ENCODE peak calls at places on chromosomes 12 and 14, in eight cellular contexts. One of them, this sample, is unnamed.

GRCh38 chr14:93175492-93175891 is 9.2 kb downstream of the MOAP1 start:
- DNase-seq in prostate gland: no peak
- DNase-seq in gastrocnemius medialis: no peak
- DNase-seq in stomach: peak
- DNase-seq in body of pancreas: no peak
- DNase-seq in uterus: no peak
- DNase-seq in spleen: no peak
- DNase-seq in ovary: no peak
- DNase-seq in this sample: no peak

GRCh38 chr14:76793956-76794355 is 18.7 kb downstream of the ANGEL1 start:
- DNase-seq in ovary: no peak
- DNase-seq in stomach: no peak
- DNase-seq in prostate gland: no peak
- DNase-seq in uterus: no peak
- DNase-seq in gastrocnemius medialis: no peak
- DNase-seq in spleen: no peak
- DNase-seq in body of pancreas: no peak
- DNase-seq in this sample: no peak

GRCh38 chr12:105444809-105445102 is 114.3 kb downstream of the C12orf75 start:
- DNase-seq in gastrocnemius medialis: no peak
- DNase-seq in prostate gland: no peak
- DNase-seq in uterus: no peak
- DNase-seq in ovary: no peak
- DNase-seq in body of pancreas: no peak
- DNase-seq in spleen: no peak
- DNase-seq in stomach: no peak
- DNase-seq in this sample: no peak

GRCh38 chr12:22048351-22049041 is 2.5 kb downstream of the CMAS start:
- DNase-seq in gastrocnemius medialis: no peak
- DNase-seq in body of pancreas: no peak
- DNase-seq in stomach: no peak
- DNase-seq in uterus: no peak
- DNase-seq in prostate gland: no peak
- DNase-seq in spleen: no peak
- DNase-seq in ovary: no peak
- DNase-seq in this sample: no peak

GRCh38 chr12:99157946-99158345 is 489.6 kb upstream of the GARIN6 start:
- DNase-seq in body of pancreas: no peak
- DNase-seq in uterus: no peak
- DNase-seq in spleen: no peak
- DNase-seq in prostate gland: no peak
- DNase-seq in stomach: no peak
- DNase-seq in ovary: no peak
- DNase-seq in gastrocnemius medialis: no peak
- DNase-seq in this sample: no peak

GRCh38 chr14:61326847-61327246 is 5.5 kb downstream of the PRKCH start:
- DNase-seq in stomach: peak
- DNase-seq in uterus: peak
- DNase-seq in prostate gland: peak
- DNase-seq in ovary: peak
- DNase-seq in spleen: peak
- DNase-seq in gastrocnemius medialis: peak
- DNase-seq in body of pancreas: peak
- DNase-seq in this sample: peak

GRCh38 chr12:3242199-3242863 is 165.2 kb downstream of the TSPAN9 start:
- DNase-seq in ovary: no peak
- DNase-seq in prostate gland: no peak
- DNase-seq in body of pancreas: peak
- DNase-seq in uterus: no peak
- DNase-seq in gastrocnemius medialis: peak
- DNase-seq in spleen: no peak
- DNase-seq in stomach: no peak
- DNase-seq in this sample: no peak

GRCh38 chr12:42172811-42173210 is 28.1 kb upstream of the GXYLT1 start:
- DNase-seq in spleen: no peak
- DNase-seq in body of pancreas: no peak
- DNase-seq in gastrocnemius medialis: no peak
- DNase-seq in prostate gland: no peak
- DNase-seq in stomach: no peak
- DNase-seq in ovary: no peak
- DNase-seq in uterus: no peak
- DNase-seq in this sample: no peak

GRCh38 chr14:23579311-23579630 is 681 bp upstream of the JPH4 start:
- DNase-seq in body of pancreas: no peak
- DNase-seq in stomach: peak
- DNase-seq in spleen: no peak
- DNase-seq in uterus: no peak
- DNase-seq in ovary: no peak
- DNase-seq in prostate gland: no peak
- DNase-seq in gastrocnemius medialis: no peak
- DNase-seq in this sample: peak

GRCh38 chr14:105945891-105946290 is 419.5 kb downstream of the TMEM121 start:
- DNase-seq in prostate gland: no peak
- DNase-seq in uterus: no peak
- DNase-seq in gastrocnemius medialis: no peak
- DNase-seq in ovary: no peak
- DNase-seq in stomach: no peak
- DNase-seq in spleen: no peak
- DNase-seq in body of pancreas: peak
- DNase-seq in this sample: no peak

DNA sequence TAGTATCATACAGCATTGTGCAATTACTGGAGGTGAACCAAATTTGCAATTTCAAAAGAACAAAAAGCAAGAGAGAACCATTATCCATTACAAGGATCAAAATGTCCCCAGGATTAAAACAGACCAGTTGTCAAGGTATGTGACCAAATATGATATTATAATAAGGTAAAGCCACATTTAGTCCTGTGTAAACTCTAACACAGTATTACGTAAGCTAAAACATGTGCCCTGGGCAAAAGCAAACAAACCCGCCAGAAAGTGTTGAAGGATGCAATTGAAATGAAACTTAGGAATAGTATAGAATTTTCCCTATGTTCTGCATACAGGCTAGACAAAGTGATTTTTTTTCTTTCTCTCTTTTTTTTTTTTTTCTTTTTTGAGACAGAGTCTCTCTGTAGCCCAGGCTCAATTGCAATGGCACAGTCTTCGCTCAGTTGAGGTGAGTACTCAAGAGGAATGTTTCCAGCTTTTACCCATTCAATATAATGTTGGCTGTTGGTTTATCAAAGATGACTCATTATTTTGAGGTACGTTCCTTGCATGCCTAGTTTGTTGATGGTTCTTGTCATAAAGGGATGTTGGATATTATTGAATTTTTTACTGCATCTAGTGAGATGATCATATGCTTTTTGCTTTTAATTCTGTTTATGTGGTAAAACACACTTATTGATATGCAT is 137.1 kb upstream of the FOXG1 start:
- DNase-seq in gastrocnemius medialis: no peak
- DNase-seq in spleen: no peak
- DNase-seq in body of pancreas: no peak
- DNase-seq in prostate gland: no peak
- DNase-seq in ovary: no peak
- DNase-seq in uterus: no peak
- DNase-seq in stomach: no peak
- DNase-seq in this sample: no peak
- TF ChIP-seq POLR2A in gastrocnemius medialis: no peak
- TF ChIP-seq POLR2A in spleen: no peak
- TF ChIP-seq POLR2A in body of pancreas: no peak
- TF ChIP-seq POLR2A in prostate gland: no peak
- TF ChIP-seq POLR2A in ovary: no peak
- TF ChIP-seq POLR2A in uterus: no peak
- TF ChIP-seq POLR2A in stomach: no peak
- TF ChIP-seq POLR2A in this sample: no peak

GRCh38 chr12:12008931-12009611 is 61.7 kb upstream of the BCL2L14 start:
- DNase-seq in stomach: no peak
- DNase-seq in spleen: no peak
- DNase-seq in gastrocnemius medialis: no peak
- DNase-seq in body of pancreas: no peak
- DNase-seq in prostate gland: no peak
- DNase-seq in uterus: no peak
- DNase-seq in ovary: no peak
- DNase-seq in this sample: no peak

GRCh38 chr12:12011880-12012260 is 58.9 kb upstream of the BCL2L14 start:
- DNase-seq in prostate gland: no peak
- DNase-seq in ovary: no peak
- DNase-seq in uterus: no peak
- DNase-seq in stomach: no peak
- DNase-seq in gastrocnemius medialis: no peak
- DNase-seq in body of pancreas: no peak
- DNase-seq in spleen: no peak
- DNase-seq in this sample: no peak

GRCh38 chr12:12008232-12008850 is 62.4 kb upstream of the BCL2L14 start:
- DNase-seq in spleen: no peak
- DNase-seq in prostate gland: no peak
- DNase-seq in gastrocnemius medialis: no peak
- DNase-seq in uterus: no peak
- DNase-seq in ovary: no peak
- DNase-seq in body of pancreas: no peak
- DNase-seq in stomach: no peak
- DNase-seq in this sample: no peak

GRCh38 chr12:12007713-12008231 is 63.0 kb upstream of the BCL2L14 start:
- DNase-seq in gastrocnemius medialis: no peak
- DNase-seq in prostate gland: no peak
- DNase-seq in uterus: no peak
- DNase-seq in body of pancreas: no peak
- DNase-seq in ovary: no peak
- DNase-seq in spleen: no peak
- DNase-seq in stomach: no peak
- DNase-seq in this sample: no peak

DNA sequence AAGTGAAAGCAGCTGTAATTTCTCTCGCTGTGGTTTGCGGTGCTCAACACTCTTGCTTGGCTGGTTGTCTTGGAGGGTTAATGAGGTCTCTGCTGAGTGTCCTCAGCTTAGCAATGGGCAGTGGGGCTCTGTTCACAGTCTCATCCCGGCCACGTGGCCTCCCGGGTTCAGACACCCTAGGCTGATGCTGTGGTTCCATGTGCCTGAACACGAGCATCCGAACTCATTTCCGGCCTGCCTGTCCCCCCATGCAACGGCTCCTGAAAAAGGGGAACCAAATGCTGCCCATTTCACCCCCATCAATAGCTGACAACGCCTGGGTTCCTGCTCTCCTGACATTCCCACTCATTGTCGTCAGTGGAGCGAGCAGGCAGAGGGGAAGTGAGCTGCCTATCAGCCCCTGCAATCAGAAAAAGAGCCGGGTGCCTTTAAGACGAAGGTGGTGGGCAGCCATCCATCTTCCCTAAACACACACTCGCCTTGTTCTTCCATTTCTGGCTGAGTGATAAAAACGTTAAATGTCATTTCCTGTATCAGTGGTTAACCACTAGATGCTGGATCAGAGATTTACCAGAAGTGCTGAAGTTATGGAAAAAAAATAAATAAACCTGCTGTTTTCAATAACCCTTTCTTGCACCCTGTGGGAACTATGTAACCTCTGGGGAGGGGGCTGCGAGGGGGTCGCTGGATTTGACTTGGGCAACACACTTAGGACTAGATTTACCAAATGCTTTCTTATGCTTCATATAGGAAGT is 60.3 kb upstream of the BCL2L14 start:
- DNase-seq in gastrocnemius medialis: peak
- DNase-seq in prostate gland: peak
- DNase-seq in uterus: no peak
- DNase-seq in stomach: no peak
- DNase-seq in spleen: peak
- DNase-seq in body of pancreas: peak
- DNase-seq in ovary: no peak
- DNase-seq in this sample: peak
- H3K4me3 ChIP-seq in gastrocnemius medialis: no peak
- H3K4me3 ChIP-seq in prostate gland: no peak
- H3K4me3 ChIP-seq in uterus: no peak
- H3K4me3 ChIP-seq in stomach: peak
- H3K4me3 ChIP-seq in spleen: peak
- H3K4me3 ChIP-seq in body of pancreas: no peak
- H3K4me3 ChIP-seq in ovary: no peak
- H3K4me3 ChIP-seq in this sample: peak

GRCh38 chr12:52081263-52081733 is 1.8 kb downstream of the SMIM41 start:
- DNase-seq in uterus: no peak
- DNase-seq in gastrocnemius medialis: no peak
- DNase-seq in stomach: no peak
- DNase-seq in ovary: peak
- DNase-seq in spleen: peak
- DNase-seq in body of pancreas: no peak
- DNase-seq in prostate gland: no peak
- DNase-seq in this sample: peak
- H3K27ac ChIP-seq in uterus: peak
- H3K27ac ChIP-seq in gastrocnemius medialis: peak
- H3K27ac ChIP-seq in stomach: peak
- H3K27ac ChIP-seq in ovary: peak
- H3K27ac ChIP-seq in spleen: peak
- H3K27ac ChIP-seq in body of pancreas: no peak
- H3K27ac ChIP-seq in prostate gland: peak
- H3K27ac ChIP-seq in this sample: peak

GRCh38 chr12:93341409-93342044 is 36.2 kb upstream of the NUDT4 start:
- DNase-seq in gastrocnemius medialis: no peak
- DNase-seq in ovary: no peak
- DNase-seq in stomach: no peak
- DNase-seq in body of pancreas: no peak
- DNase-seq in spleen: no peak
- DNase-seq in uterus: no peak
- DNase-seq in prostate gland: no peak
- DNase-seq in this sample: no peak

GRCh38 chr12:93347054-93347786 is 30.5 kb upstream of the NUDT4 start:
- DNase-seq in stomach: no peak
- DNase-seq in spleen: no peak
- DNase-seq in gastrocnemius medialis: no peak
- DNase-seq in prostate gland: no peak
- DNase-seq in uterus: no peak
- DNase-seq in body of pancreas: no peak
- DNase-seq in ovary: no peak
- DNase-seq in this sample: no peak

GRCh38 chr12:93348568-93349435 is 28.9 kb upstream of the NUDT4 start:
- DNase-seq in ovary: no peak
- DNase-seq in uterus: no peak
- DNase-seq in gastrocnemius medialis: no peak
- DNase-seq in body of pancreas: no peak
- DNase-seq in prostate gland: no peak
- DNase-seq in spleen: no peak
- DNase-seq in stomach: no peak
- DNase-seq in this sample: no peak

GRCh38 chr12:93339695-93340094 is 38.0 kb upstream of the NUDT4 start:
- DNase-seq in ovary: no peak
- DNase-seq in prostate gland: no peak
- DNase-seq in uterus: no peak
- DNase-seq in stomach: no peak
- DNase-seq in gastrocnemius medialis: no peak
- DNase-seq in body of pancreas: no peak
- DNase-seq in spleen: no peak
- DNase-seq in this sample: no peak

DNA sequence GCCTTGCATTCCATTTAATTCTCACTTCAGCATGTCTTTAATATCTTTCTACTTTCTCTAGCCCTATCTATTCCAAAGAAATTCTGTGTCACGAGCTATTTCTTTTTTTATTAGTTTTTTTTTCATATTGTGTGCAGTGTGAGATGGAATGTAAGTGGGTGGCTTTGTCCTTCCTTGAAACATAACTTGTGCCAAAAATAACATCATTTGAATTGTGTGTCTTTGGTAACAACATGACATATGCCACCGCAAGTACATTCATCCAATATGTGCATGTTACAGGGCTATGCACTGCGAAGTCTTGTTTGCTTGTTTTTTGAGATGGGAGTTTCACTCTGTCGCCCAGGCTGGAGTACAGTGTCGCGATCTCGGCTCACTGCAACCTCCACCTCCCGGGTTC is 32.8 kb upstream of the NUDT4 start:
- DNase-seq in prostate gland: no peak
- DNase-seq in stomach: no peak
- DNase-seq in spleen: no peak
- DNase-seq in ovary: no peak
- DNase-seq in uterus: no peak
- DNase-seq in body of pancreas: no peak
- DNase-seq in gastrocnemius medialis: no peak
- DNase-seq in this sample: no peak
- TF ChIP-seq POLR2A in prostate gland: no peak
- TF ChIP-seq POLR2A in stomach: no peak
- TF ChIP-seq POLR2A in spleen: no peak
- TF ChIP-seq POLR2A in ovary: no peak
- TF ChIP-seq POLR2A in uterus: no peak
- TF ChIP-seq POLR2A in body of pancreas: no peak
- TF ChIP-seq POLR2A in gastrocnemius medialis: no peak
- TF ChIP-seq POLR2A in this sample: no peak

This sample was measured in sigmoid colon.